ENCODE peak calls at places on chromosomes 11 and 22, in seven cellular contexts. C is right atrium auricular region, R is small intestine, A is heart right ventricle, H is kidney, K is fibroblast of lung, B is A549. F is an unnamed sample.

GRCh38 chr22:39825661-39826102 is 67.9 kb downstream of the ENTHD1 start:
- DNase-seq in B (no peak), R (no peak), A (no peak), K (no peak), H (no peak), C (no peak), F (no peak)

GRCh38 chr11:94046796-94047195 is 25.6 kb downstream of the HEPHL1 start:
- DNase-seq in A (no peak), R (peak; percentile 73), H (no peak), B (no peak), C (no peak), K (no peak), F (no peak)

GRCh38 chr11:63888170-63889086 is 28.5 kb downstream of the RCOR2 start:
- DNase-seq in A (peak; percentile 41), C (peak; percentile 73), K (peak; percentile 79), H (peak; percentile 87), B (peak; percentile 32), R (peak; percentile 94), F (peak; percentile 81)

GRCh38 chr22:48237466-48237865 is 1475.0 kb downstream of the TBC1D22A start:
- DNase-seq in B (no peak), C (peak; percentile 13), A (no peak), K (no peak), R (no peak), H (no peak), F (no peak)

GRCh38 chr11:37511425-37511933 is 913.4 kb upstream of the RAG2 start:
- DNase-seq in K (peak; percentile 86), H (no peak), C (no peak), A (no peak), R (no peak), B (no peak), F (no peak)

GRCh38 chr22:39349506-39349966 is 255 bp upstream of the SYNGR1 start:
- DNase-seq in K (peak; percentile 24), R (no peak), H (no peak), C (no peak), B (no peak), A (peak; percentile 30), F (no peak)

GRCh38 chr11:1409108-1409851 is 19.5 kb downstream of the BRSK2 start:
- DNase-seq in R (no peak), C (no peak), B (no peak), K (no peak), A (no peak), H (no peak), F (no peak)

GRCh38 chr22:46758867-46759290 is 3.6 kb upstream of the TBC1D22A start:
- DNase-seq in B (peak; percentile 72), C (no peak), R (peak; percentile 98), A (no peak), K (peak; percentile 58), H (peak; percentile 55), F (no peak)

GRCh38 chr11:7418061-7418460 is 67.2 kb upstream of the OLFML1 start:
- DNase-seq in H (no peak), B (no peak), A (no peak), K (peak; percentile 33), R (no peak), C (no peak), F (no peak)

GRCh38 chr11:20544536-20545237 is 54.7 kb upstream of the SLC6A5 start:
- DNase-seq in A (no peak), C (no peak), R (no peak), H (no peak), B (no peak), K (no peak), F (no peak)

GRCh38 chr11:72764503-72764902 is 12.3 kb upstream of the ARAP1 start:
- DNase-seq in H (no peak), K (no peak), B (no peak), R (peak; percentile 76), A (no peak), C (no peak), F (no peak)

GRCh38 chr11:124467376-124468061 is 22.0 kb upstream of the OR8B8 start:
- DNase-seq in R (no peak), C (no peak), B (no peak), A (no peak), K (peak; percentile 0), H (no peak), F (no peak)

DNA sequence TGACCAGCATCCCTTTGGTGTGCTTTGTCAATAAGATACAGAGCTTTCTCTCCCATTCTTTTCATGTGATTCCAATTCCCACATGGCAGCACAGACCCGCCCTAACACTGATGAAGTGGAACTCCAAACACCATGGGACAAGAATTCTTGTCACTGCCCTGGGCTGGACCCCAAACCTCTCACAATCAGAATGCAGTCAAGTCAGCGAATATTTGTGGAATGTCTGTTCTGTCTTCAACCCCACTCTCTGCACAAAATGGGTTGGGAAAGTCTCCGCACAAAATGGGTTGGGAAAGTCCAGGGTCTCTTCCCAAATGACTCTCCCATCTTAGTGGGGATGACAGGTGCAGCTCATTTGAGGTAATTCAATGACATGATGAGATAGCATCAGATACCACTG is 138.9 kb upstream of the TEAD1 start:
- DNase-seq in C (no peak), B (no peak), A (no peak), K (no peak), H (no peak), R (no peak), F (no peak)
- H3K4me1 ChIP-seq in C (peaks cover 6% of the 10 kb centered on the region), B (peaks cover 13% of the 10 kb centered on the region), A (no peaks in the 10 kb centered on the region), K (peaks cover 32% of the 10 kb centered on the region), H (no peaks in the 10 kb centered on the region), R (no peaks in the 10 kb centered on the region), F (no peaks in the 10 kb centered on the region)

GRCh38 chr11:65432133-65432650 is 9.6 kb downstream of the NEAT1 start:
- DNase-seq in R (peak; percentile 11), C (no peak), K (no peak), B (no peak), A (no peak), H (no peak), F (no peak)
- H3K4me1 ChIP-seq in R (no peaks in the 10 kb centered on the region), C (peaks cover 90% of the 10 kb centered on the region), K (peaks cover 2% of the 10 kb centered on the region), B (peaks cover 78% of the 10 kb centered on the region), A (peaks cover 74% of the 10 kb centered on the region), H (peaks cover 32% of the 10 kb centered on the region), F (peaks cover 97% of the 10 kb centered on the region)

DNA sequence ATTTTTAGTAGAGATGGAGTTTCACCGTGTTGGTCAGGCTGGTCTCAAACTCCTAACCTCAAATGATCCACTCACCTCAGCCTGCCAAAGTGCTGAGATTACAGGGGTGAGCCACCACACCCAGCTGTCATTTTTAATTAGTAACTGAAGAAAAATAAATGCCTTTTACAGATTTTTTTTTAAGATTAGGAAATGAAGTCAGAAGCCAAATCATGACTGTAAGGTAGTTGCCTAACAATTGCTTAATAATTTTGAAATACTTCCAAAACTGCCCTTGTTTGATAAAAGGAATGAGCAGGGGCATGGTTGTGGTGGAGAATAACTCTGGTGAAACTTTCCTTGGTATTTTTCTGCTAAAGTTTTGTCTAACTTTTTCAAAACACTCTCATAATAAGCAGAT is 98.9 kb upstream of the SLC5A12 start:
- DNase-seq in A (no peak), K (peak; percentile 90), C (no peak), B (no peak), H (no peak), R (no peak), F (no peak)
- H3K4me1 ChIP-seq in A (no peaks in the 10 kb centered on the region), K (no peaks in the 10 kb centered on the region), C (no peaks in the 10 kb centered on the region), B (no peaks in the 10 kb centered on the region), H (no peaks in the 10 kb centered on the region), R (no peaks in the 10 kb centered on the region), F (no peaks in the 10 kb centered on the region)

DNA sequence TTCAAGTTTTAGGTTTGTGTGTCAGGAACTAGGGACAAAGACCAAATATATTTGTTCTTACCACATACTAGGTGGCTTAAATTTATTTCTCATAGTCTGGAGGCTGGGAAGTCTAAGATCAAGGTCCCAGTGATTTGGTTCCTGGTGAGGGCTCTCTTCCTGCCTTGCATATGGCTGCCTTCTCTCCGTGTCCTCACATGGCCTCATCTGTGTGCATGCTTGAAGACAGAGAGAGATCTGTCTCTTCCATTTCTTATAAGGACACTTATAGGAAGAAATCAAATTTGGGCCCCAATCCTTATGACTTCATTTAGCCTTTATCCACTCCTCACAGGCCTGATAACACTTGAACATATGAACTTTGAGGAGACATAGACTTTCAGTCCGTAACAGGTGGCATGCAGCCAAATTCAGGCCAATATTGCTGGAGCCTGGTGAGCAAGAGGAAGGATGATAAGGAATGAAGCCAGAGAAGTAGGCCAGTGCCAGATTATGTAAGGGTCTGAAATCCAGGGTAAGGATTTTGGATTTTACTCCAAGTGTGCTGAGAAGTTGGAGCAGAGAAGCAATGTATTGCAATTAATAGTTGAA is 35.1 kb downstream of the TTC17 start:
- DNase-seq in A (peak; percentile 32), C (no peak), H (no peak), K (peak; percentile 20), R (peak; percentile 89), B (no peak), F (no peak)
- H3K4me1 ChIP-seq in A (no peaks in the 10 kb centered on the region), C (no peaks in the 10 kb centered on the region), H (no peaks in the 10 kb centered on the region), K (no peaks in the 10 kb centered on the region), R (no peaks in the 10 kb centered on the region), B (no peaks in the 10 kb centered on the region), F (no peaks in the 10 kb centered on the region)

GRCh38 chr11:69944146-69944795 is 125.1 kb upstream of the FGF3 start:
- DNase-seq in C (no peak), A (no peak), K (no peak), R (no peak), B (no peak), H (peak; percentile 52), F (no peak)
- H3K4me1 ChIP-seq in C (peaks cover 23% of the 10 kb centered on the region), A (peaks cover 11% of the 10 kb centered on the region), K (peaks cover 8% of the 10 kb centered on the region), R (peaks cover 5% of the 10 kb centered on the region), B (peaks cover 19% of the 10 kb centered on the region), H (peaks cover 3% of the 10 kb centered on the region), F (no peaks in the 10 kb centered on the region)

F was measured in sigmoid colon.